ENCODE peak calls at places on chromosomes 16 and 17, in eight cellular contexts. Q, E, A, R, O, M, T and L are unnamed samples.
A peak's percentile ranks its signal among the peaks of the same experiment; 100 is the strongest.

GRCh38 chr17:10837987-10838386 is at the start of gene PIRT:
- DNase-seq in Q (no peak), E (no peak), A (no peak), R (no peak), O (no peak), M (no peak), T (no peak), L (no peak)

GRCh38 chr16:68676113-68676860 is 31.2 kb downstream of the CDH3 start:
- DNase-seq in Q (no peak), E (no peak), A (no peak), R (no peak), O (no peak), M (no peak), T (peak; percentile 66), L (no peak)

GRCh38 chr17:1324201-1324750 is 44.8 kb downstream of the TRARG1 start:
- DNase-seq in Q (no peak), E (peak; percentile 17), A (no peak), R (no peak), O (no peak), M (no peak), T (no peak), L (no peak)

GRCh38 chr16:81939164-81940067 is 71.9 kb downstream of the SDR42E1 start:
- DNase-seq in Q (no peak), E (no peak), A (peak; percentile 18), R (no peak), O (no peak), M (no peak), T (no peak), L (no peak)

GRCh38 chr16:72763927-72764628 is 283.9 kb downstream of the ZFHX3 start:
- DNase-seq in Q (peak; percentile 30), E (no peak), A (no peak), R (no peak), O (no peak), M (no peak), T (no peak), L (no peak)

GRCh38 chr16:84759061-84759460 is 59.3 kb downstream of the USP10 start:
- DNase-seq in Q (no peak), E (peak; percentile 51), A (peak; percentile 40), R (no peak), O (no peak), M (no peak), T (no peak), L (peak; percentile 47)

GRCh38 chr17:21252289-21252874 is 828 bp downstream of the NATD1 start:
- DNase-seq in Q (no peak), E (no peak), A (no peak), R (no peak), O (no peak), M (no peak), T (no peak), L (no peak)

GRCh38 chr16:89195521-89196171 is 4.7 kb downstream of the SLC22A31 start:
- DNase-seq in Q (no peak), E (no peak), A (no peak), R (no peak), O (no peak), M (no peak), T (no peak), L (no peak)

GRCh38 chr16:918741-919657 is 51.8 kb downstream of the LMF1 start:
- DNase-seq in Q (no peak), E (no peak), A (no peak), R (no peak), O (no peak), M (no peak), T (no peak), L (no peak)

GRCh38 chr16:27698266-27698665 is 148.3 kb downstream of the KATNIP start:
- DNase-seq in Q (no peak), E (no peak), A (peak; percentile 21), R (no peak), O (peak; percentile 22), M (no peak), T (no peak), L (no peak)

GRCh38 chr16:28603381-28604185 is 6.3 kb downstream of the SULT1A1 start:
- DNase-seq in Q (no peak), E (no peak), A (no peak), R (no peak), O (no peak), M (no peak), T (no peak), L (no peak)

GRCh38 chr16:84913315-84913714 is 93.5 kb downstream of the CRISPLD2 start:
- DNase-seq in Q (no peak), E (no peak), A (no peak), R (no peak), O (peak; percentile 59), M (no peak), T (no peak), L (no peak)

GRCh38 chr16:57882797-57883196 is 80.5 kb upstream of the KIFC3 start:
- DNase-seq in Q (no peak), E (no peak), A (no peak), R (no peak), O (no peak), M (no peak), T (no peak), L (no peak)

GRCh38 chr16:71406316-71406715 is 35.5 kb downstream of the TLE7 start:
- DNase-seq in Q (no peak), E (no peak), A (no peak), R (no peak), O (no peak), M (no peak), T (no peak), L (no peak)

GRCh38 chr16:71414038-71414437 is 27.8 kb downstream of the TLE7 start:
- DNase-seq in Q (no peak), E (no peak), A (no peak), R (no peak), O (no peak), M (no peak), T (no peak), L (no peak)

GRCh38 chr16:8850279-8850885 is 18.4 kb downstream of the CARHSP1 start:
- DNase-seq in Q (no peak), E (no peak), A (peak; percentile 85), R (no peak), O (no peak), M (peak; percentile 94), T (peak; percentile 77), L (peak; percentile 83)

GRCh38 chr17:65855245-65855644 is 293.8 kb upstream of the AXIN2 start:
- DNase-seq in Q (no peak), E (no peak), A (no peak), R (no peak), O (no peak), M (peak; percentile 2), T (peak; percentile 98), L (no peak)

GRCh38 chr17:56176101-56176500 is 22.8 kb downstream of the ANKFN1 start:
- DNase-seq in Q (no peak), E (no peak), A (no peak), R (no peak), O (no peak), M (no peak), T (no peak), L (peak; percentile 19)

GRCh38 chr17:78915872-78916632 is 9.1 kb downstream of the TIMP2 start:
- DNase-seq in Q (peak; percentile 21), E (no peak), A (peak; percentile 88), R (no peak), O (no peak), M (peak; percentile 79), T (peak; percentile 77), L (peak; percentile 82)

GRCh38 chr16:85075236-85075924 is 36.9 kb downstream of the CIBAR2 start:
- DNase-seq in Q (no peak), E (no peak), A (no peak), R (no peak), O (no peak), M (no peak), T (no peak), L (no peak)

GRCh38 chr17:39410279-39410678 is 8.9 kb upstream of the FBXL20 start:
- DNase-seq in Q (no peak), E (no peak), A (no peak), R (no peak), O (no peak), M (no peak), T (no peak), L (no peak)

GRCh38 chr17:61410100-61410551 is 10.5 kb downstream of the TBX2 start:
- DNase-seq in Q (no peak), E (no peak), A (no peak), R (no peak), O (no peak), M (no peak), T (no peak), L (no peak)

GRCh38 chr16:88783391-88784073 is 1.5 kb downstream of the PIEZO1 start:
- DNase-seq in Q (no peak), E (no peak), A (no peak), R (no peak), O (no peak), M (peak; percentile 52), T (peak; percentile 27), L (peak; percentile 75)

GRCh38 chr16:22712471-22712870 is 101.5 kb upstream of the HS3ST2 start:
- DNase-seq in Q (no peak), E (no peak), A (no peak), R (no peak), O (no peak), M (no peak), T (no peak), L (no peak)

GRCh38 chr16:55465077-55465896 is 13.7 kb upstream of the MMP2 start:
- DNase-seq in Q (peak; percentile 71), E (peak; percentile 59), A (peak; percentile 88), R (peak; percentile 87), O (peak; percentile 63), M (peak; percentile 89), T (peak; percentile 86), L (peak; percentile 86)

GRCh38 chr16:3655791-3656490 is 1.4 kb downstream of the DNASE1 start:
- DNase-seq in Q (no peak), E (no peak), A (no peak), R (no peak), O (no peak), M (no peak), T (no peak), L (no peak)

GRCh38 chr16:64657316-64658011 is 464.4 kb downstream of the CDH11 start:
- DNase-seq in Q (no peak), E (no peak), A (no peak), R (no peak), O (no peak), M (no peak), T (no peak), L (no peak)

GRCh38 chr17:72545756-72546155 is 424.9 kb downstream of the SOX9 start:
- DNase-seq in Q (no peak), E (no peak), A (no peak), R (no peak), O (no peak), M (peak; percentile 36), T (no peak), L (peak; percentile 27)

GRCh38 chr16:17476414-17477259 is 5.9 kb upstream of the XYLT1 start:
- DNase-seq in Q (peak; percentile 63), E (peak; percentile 36), A (peak; percentile 57), R (no peak), O (peak; percentile 40), M (peak; percentile 62), T (peak; percentile 26), L (peak; percentile 71)

GRCh38 chr16:77307764-77308561 is 108.8 kb downstream of the SYCE1L start:
- DNase-seq in Q (no peak), E (no peak), A (no peak), R (no peak), O (no peak), M (peak; percentile 60), T (peak; percentile 82), L (peak; percentile 31)

GRCh38 chr16:73023752-73024570 is 24.0 kb downstream of the ZFHX3 start:
- DNase-seq in Q (no peak), E (no peak), A (no peak), R (no peak), O (no peak), M (no peak), T (no peak), L (no peak)

GRCh38 chr16:2043296-2043979 is 4.2 kb downstream of the NTHL1 start:
- DNase-seq in Q (no peak), E (no peak), A (no peak), R (no peak), O (no peak), M (no peak), T (peak; percentile 20), L (no peak)

GRCh38 chr16:78122774-78123315 is 23.4 kb downstream of the WWOX start:
- DNase-seq in Q (peak; percentile 67), E (peak; percentile 48), A (peak; percentile 79), R (no peak), O (peak; percentile 73), M (peak; percentile 75), T (peak; percentile 72), L (peak; percentile 69)

GRCh38 chr16:89202422-89203215 is 2.3 kb upstream of the SLC22A31 start:
- DNase-seq in Q (no peak), E (no peak), A (no peak), R (no peak), O (no peak), M (no peak), T (no peak), L (no peak)